ENCODE peak calls at places on chromosomes 13 and 19, in five cellular contexts. B is Panc1; S is CD4-positive, CD25-positive, alpha-beta regulatory T cell; Y is activated CD8-positive, alpha-beta memory T cell treated with anti-CD3 and anti-CD28 coated beads for 48 hours; M is NCI-H774. R is an unnamed sample.

GRCh38 chr19:7874080-7874856 is at the start of gene PRR36:
- DNase-seq in S (no peak), Y (no peak), M (peak; percentile 83), B (no peak), R (no peak)

GRCh38 chr19:15087182-15087581 is 5.2 kb downstream of the OR1I1 start:
- DNase-seq in Y (no peak), S (no peak), M (no peak), B (no peak), R (no peak)

GRCh38 chr13:105465251-105465650 is 1070.2 kb downstream of the EFNB2 start:
- DNase-seq in Y (no peak), S (no peak), M (no peak), B (no peak), R (no peak)

GRCh38 chr13:91359566-91359965 is 12.1 kb downstream of the MIR17HG start:
- DNase-seq in S (no peak), Y (no peak), M (no peak), B (no peak), R (no peak)

GRCh38 chr19:5393088-5393487 is 52.5 kb upstream of the PTPRS start:
- DNase-seq in B (no peak), S (no peak), M (no peak), Y (no peak), R (no peak)

GRCh38 chr19:30997222-30997621 is 352.0 kb downstream of the TSHZ3 start:
- DNase-seq in M (no peak), Y (no peak), S (no peak), B (no peak), R (no peak)

GRCh38 chr19:1474011-1474764 is 4.8 kb downstream of the C19orf25 start:
- DNase-seq in B (no peak), M (no peak), S (no peak), Y (no peak), R (no peak)

GRCh38 chr13:19769854-19770253 is 12.9 kb downstream of the PSPC1 start:
- DNase-seq in M (no peak), Y (no peak), S (no peak), B (no peak), R (no peak)

GRCh38 chr13:102220681-102221228 is 181.1 kb downstream of the FGF14 start:
- DNase-seq in B (no peak), M (no peak), S (no peak), Y (no peak), R (no peak)

GRCh38 chr13:64697226-64697625 is 2532.9 kb downstream of the PCDH9 start:
- DNase-seq in M (no peak), B (no peak), S (no peak), Y (no peak), R (no peak)

GRCh38 chr13:98370261-98370660 is 193.2 kb upstream of the RNF113B start:
- DNase-seq in M (no peak), B (no peak), Y (no peak), S (no peak), R (no peak)

GRCh38 chr19:17262557-17262956 is 2.0 kb downstream of the USHBP1 start:
- DNase-seq in S (no peak), M (no peak), Y (no peak), B (no peak), R (no peak)

GRCh38 chr13:113927661-113928581 is 46.0 kb downstream of the C13orf46 start:
- DNase-seq in M (no peak), S (no peak), Y (no peak), B (no peak), R (no peak)

GRCh38 chr13:79749985-79750551 is 269.1 kb downstream of the NDFIP2 start:
- DNase-seq in M (no peak), S (no peak), B (no peak), Y (no peak), R (peak; percentile 63)

GRCh38 chr13:71240906-71241305 is 626.1 kb downstream of the DACH1 start:
- DNase-seq in Y (no peak), M (no peak), S (no peak), B (no peak), R (no peak)

GRCh38 chr13:81379183-81379582 is 1038.3 kb upstream of the SPRY2 start:
- DNase-seq in S (no peak), Y (no peak), B (no peak), M (no peak), R (no peak)

GRCh38 chr13:74273591-74273990 is 139.4 kb upstream of the KLF12 start:
- DNase-seq in M (no peak), S (no peak), B (no peak), Y (no peak), R (no peak)

GRCh38 chr19:14450168-14450874 is 17.2 kb downstream of the PKN1 start:
- DNase-seq in Y (peak; percentile 31), M (peak; percentile 5), S (peak; percentile 30), B (no peak), R (peak; percentile 17)

GRCh38 chr19:10009269-10009665 is 1.0 kb downstream of the COL5A3 start:
- DNase-seq in B (no peak), S (peak; percentile 36), M (no peak), Y (no peak), R (no peak)

GRCh38 chr19:35295792-35296462 is 4.0 kb downstream of the MAG start:
- DNase-seq in Y (no peak), M (no peak), S (peak; percentile 34), B (no peak), R (no peak)

GRCh38 chr19:21568816-21569496 is 63.6 kb downstream of the ZNF429 start:
- DNase-seq in M (peak; percentile 98), S (peak; percentile 85), B (no peak), Y (no peak), R (no peak)

GRCh38 chr13:79522583-79522982 is 41.6 kb downstream of the NDFIP2 start:
- DNase-seq in B (no peak), M (no peak), Y (no peak), S (no peak), R (no peak)

GRCh38 chr13:109684836-109685602 is 101.4 kb downstream of the IRS2 start:
- DNase-seq in M (peak; percentile 53), B (no peak), Y (no peak), S (no peak), R (no peak)

GRCh38 chr19:38049105-38049649 is 142.2 kb downstream of the SIPA1L3 start:
- DNase-seq in B (no peak), Y (peak; percentile 40), S (peak; percentile 75), M (no peak), R (no peak)

GRCh38 chr13:76672422-76672821 is 213.8 kb downstream of the KCTD12 start:
- DNase-seq in B (no peak), Y (no peak), M (no peak), S (no peak), R (no peak)

GRCh38 chr13:113087923-113088690 is 17.5 kb upstream of the F7 start:
- DNase-seq in B (no peak), Y (no peak), M (no peak), S (no peak), R (no peak)

GRCh38 chr19:29499261-29499920 is 26.4 kb upstream of the VSTM2B start:
- DNase-seq in S (no peak), B (no peak), M (no peak), Y (no peak), R (no peak)

R was measured in RCC 7860.